ENCODE peak calls at places on chromosomes 7 and 10, in five cellular contexts. W is fibroblast of mammary gland, H is mesenchymal stem cell, X is cardiac fibroblast, Q is choroid plexus epithelial cell. Z is an unnamed sample.

GRCh38 chr7:2635810-2636701 is 4.3 kb downstream of the TTYH3 start:
- DNase-seq in Q (no peak), X (peak), H (peak), W (peak), Z (no peak)

GRCh38 chr10:79324032-79324695 is 23.1 kb upstream of the PPIF start:
- DNase-seq in Q (peak), X (no peak), H (no peak), W (no peak), Z (no peak)

GRCh38 chr10:127618797-127619196 is 69.7 kb downstream of the NPS start:
- DNase-seq in Q (no peak), W (no peak), X (no peak), H (no peak), Z (no peak)

GRCh38 chr7:135773451-135773850 is 24.8 kb upstream of the FAM180A start:
- DNase-seq in H (no peak), X (no peak), Q (no peak), W (no peak), Z (no peak)

GRCh38 chr10:96600337-96600736 is 13.5 kb upstream of the TM9SF3 start:
- DNase-seq in W (no peak), Q (no peak), H (no peak), X (no peak), Z (no peak)

GRCh38 chr7:2993868-2994267 is 49.8 kb downstream of the CARD11 start:
- DNase-seq in X (no peak), Q (no peak), W (no peak), H (no peak), Z (no peak)

GRCh38 chr10:111247781-111248389 is 171.1 kb downstream of the ADRA2A start:
- DNase-seq in W (no peak), H (no peak), Q (no peak), X (no peak), Z (no peak)

GRCh38 chr7:110407706-110408105 is 683.2 kb upstream of the LRRN3 start:
- DNase-seq in W (no peak), Q (peak), H (no peak), X (peak), Z (no peak)

GRCh38 chr7:76048668-76048988 is 722 bp downstream of the MDH2 start:
- DNase-seq in X (no peak), H (no peak), Q (no peak), W (no peak), Z (peak)

GRCh38 chr10:17805921-17806577 is 3.1 kb upstream of the MRC1 start:
- DNase-seq in X (no peak), W (no peak), Q (no peak), H (no peak), Z (no peak)

GRCh38 chr10:61618388-61618961 is 44.3 kb upstream of the CABCOCO1 start:
- DNase-seq in W (no peak), Q (peak), H (no peak), X (no peak), Z (no peak)

GRCh38 chr10:43640603-43641002 is 8.1 kb downstream of the ZNF32 start:
- DNase-seq in X (peak), Q (peak), W (no peak), H (no peak), Z (no peak)

GRCh38 chr7:22783421-22783820 is 39.2 kb downstream of the TOMM7 start:
- DNase-seq in X (no peak), Q (no peak), W (no peak), H (no peak), Z (no peak)

GRCh38 chr7:136130819-136131637 is 153.9 kb upstream of the MTPN start:
- DNase-seq in H (no peak), Q (no peak), X (no peak), W (no peak), Z (no peak)

GRCh38 chr7:194996-195829 is 2.8 kb downstream of the FAM20C start:
- DNase-seq in H (no peak), X (peak), W (peak), Q (peak), Z (no peak)

GRCh38 chr10:132131581-132132250 is 55.0 kb upstream of the DPYSL4 start:
- DNase-seq in W (no peak), X (no peak), Q (no peak), H (no peak), Z (no peak)

GRCh38 chr7:36301914-36302771 is 87.5 kb upstream of the ANLN start:
- DNase-seq in Q (peak), H (no peak), X (peak), W (peak), Z (no peak)

GRCh38 chr10:113000876-113001598 is 51.0 kb downstream of the TCF7L2 start:
- DNase-seq in W (no peak), X (no peak), Q (no peak), H (no peak), Z (no peak)

GRCh38 chr7:13336227-13336626 is 648.8 kb downstream of the ARL4A start:
- DNase-seq in H (peak), Q (peak), W (peak), X (peak), Z (no peak)

GRCh38 chr10:1166828-1167275 is 110.7 kb downstream of the WDR37 start:
- DNase-seq in X (no peak), H (no peak), Q (no peak), W (no peak), Z (no peak)

GRCh38 chr10:70649526-70649925 is 22.8 kb upstream of the ADAMTS14 start:
- DNase-seq in H (peak), W (peak), Q (peak), X (peak), Z (peak)

GRCh38 chr7:37920619-37921339 is at the start of gene EPDR1:
- DNase-seq in W (no peak), X (peak), H (peak), Q (no peak), Z (peak)

GRCh38 chr10:130513686-130514476 is 377.7 kb downstream of the GLRX3 start:
- DNase-seq in H (no peak), X (no peak), W (no peak), Q (no peak), Z (no peak)

GRCh38 chr7:131231381-131232220 is 96.1 kb upstream of the MKLN1 start:
- DNase-seq in Q (peak), H (peak), W (peak), X (peak), Z (no peak)

GRCh38 chr10:133401981-133402725 is 8.2 kb downstream of the MTG1 start:
- DNase-seq in H (no peak), X (no peak), Q (no peak), W (no peak), Z (no peak)
- H3K4me3 ChIP-seq in H (no peak), X (no peak), Q (no peak), W (no peak), Z (no peak)

GRCh38 chr10:13716161-13717071 is 129.7 kb downstream of the PRPF18 start:
- DNase-seq in H (peak), W (peak), Q (peak), X (peak), Z (peak)

GRCh38 chr10:13718820-13719219 is 132.1 kb downstream of the PRPF18 start:
- DNase-seq in X (no peak), W (no peak), H (no peak), Q (no peak), Z (no peak)

GRCh38 chr10:13717571-13717935 is 130.8 kb downstream of the PRPF18 start:
- DNase-seq in W (no peak), Q (no peak), H (no peak), X (no peak), Z (no peak)

GRCh38 chr10:13719411-13719810 is 132.6 kb downstream of the PRPF18 start:
- DNase-seq in X (no peak), H (no peak), Q (no peak), W (no peak), Z (no peak)

GRCh38 chr10:13717936-13718772 is 131.4 kb downstream of the PRPF18 start:
- DNase-seq in Q (peak), X (peak), W (peak), H (peak), Z (peak)
- H3K4me3 ChIP-seq in Q (peak), X (peak), W (peak), H (peak), Z (peak)

GRCh38 chr7:6399351-6399750 is 48.4 kb downstream of the DAGLB start:
- DNase-seq in Q (no peak), W (no peak), H (no peak), X (no peak), Z (no peak)

GRCh38 chr7:6395898-6396582 is 51.7 kb downstream of the DAGLB start:
- DNase-seq in X (no peak), H (no peak), W (peak), Q (no peak), Z (no peak)

GRCh38 chr7:6402041-6402440 is 45.7 kb downstream of the DAGLB start:
- DNase-seq in H (no peak), X (no peak), Q (no peak), W (no peak), Z (no peak)

GRCh38 chr7:6401536-6401935 is 46.2 kb downstream of the DAGLB start:
- DNase-seq in X (no peak), W (no peak), Q (no peak), H (no peak), Z (no peak)

DNA sequence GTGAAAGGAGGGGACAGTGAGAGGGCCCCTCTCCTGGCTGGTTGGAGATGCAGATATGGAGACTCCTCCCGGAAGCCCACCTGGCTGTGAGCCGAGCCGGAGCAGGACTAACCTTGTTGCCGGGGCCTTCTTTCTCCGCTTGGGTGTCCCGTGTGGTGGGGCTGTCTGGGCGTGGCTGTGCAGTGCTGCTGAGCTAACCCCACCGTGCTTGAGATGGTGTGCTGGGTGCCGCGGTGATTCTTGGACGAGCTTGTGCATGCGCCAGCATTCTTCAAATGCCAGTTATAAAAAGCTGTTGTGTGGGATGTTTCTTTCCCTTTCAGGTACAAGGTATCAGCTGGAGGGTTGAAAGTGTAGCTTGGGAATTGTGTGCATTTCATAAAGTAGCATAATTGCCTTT is 48.8 kb downstream of the DAGLB start:
- DNase-seq in X (peak), Q (peak), W (no peak), H (no peak), Z (no peak)
- H3K4me3 ChIP-seq in X (no peak), Q (no peak), W (no peak), H (peak), Z (no peak)

DNA sequence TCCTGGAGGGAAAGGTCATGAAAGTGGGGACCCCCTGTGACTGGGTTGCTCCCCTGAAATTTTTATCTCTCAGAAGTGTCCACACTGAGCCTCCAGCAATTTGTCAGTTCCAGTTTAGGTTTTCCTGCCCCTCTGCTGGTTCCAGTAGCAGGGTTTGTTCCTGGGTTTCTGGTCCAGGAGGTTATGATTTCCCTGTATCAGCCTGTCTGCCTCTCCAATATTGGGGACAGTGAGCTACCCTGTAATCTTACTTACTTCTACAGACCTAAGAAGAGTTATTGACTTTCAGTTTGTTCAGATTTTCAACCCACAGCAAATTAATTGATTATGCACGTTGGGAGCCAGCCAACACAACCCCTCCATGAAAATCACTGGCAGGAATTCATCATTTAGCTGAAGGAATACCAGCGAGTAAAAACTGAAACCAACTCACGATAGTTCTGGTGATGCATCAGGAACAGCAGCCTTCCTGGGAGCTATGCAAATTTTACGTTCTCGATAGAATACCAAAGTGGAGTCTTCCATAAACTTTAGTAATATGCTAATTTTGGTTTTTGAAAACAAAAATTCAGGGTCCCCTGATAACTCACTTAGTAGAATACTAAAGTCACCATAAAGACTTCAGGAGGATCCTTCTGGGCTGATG is 31.3 kb upstream of the IL15RA start:
- DNase-seq in H (no peak), X (peak), W (peak), Q (no peak), Z (no peak)
- H3K4me3 ChIP-seq in H (peak), X (no peak), W (peak), Q (no peak), Z (peak)

GRCh38 chr10:100812978-100813377 is 67.6 kb downstream of the PAX2 start:
- DNase-seq in X (no peak), H (no peak), Q (no peak), W (no peak), Z (no peak)

GRCh38 chr10:100817268-100817839 is 72.0 kb downstream of the PAX2 start:
- DNase-seq in X (no peak), W (no peak), Q (no peak), H (no peak), Z (no peak)

GRCh38 chr10:100811752-100812750 is 66.7 kb downstream of the PAX2 start:
- DNase-seq in Q (no peak), H (no peak), W (no peak), X (no peak), Z (no peak)

GRCh38 chr10:100816671-100817070 is 71.3 kb downstream of the PAX2 start:
- DNase-seq in Q (no peak), W (no peak), X (no peak), H (no peak), Z (no peak)

DNA sequence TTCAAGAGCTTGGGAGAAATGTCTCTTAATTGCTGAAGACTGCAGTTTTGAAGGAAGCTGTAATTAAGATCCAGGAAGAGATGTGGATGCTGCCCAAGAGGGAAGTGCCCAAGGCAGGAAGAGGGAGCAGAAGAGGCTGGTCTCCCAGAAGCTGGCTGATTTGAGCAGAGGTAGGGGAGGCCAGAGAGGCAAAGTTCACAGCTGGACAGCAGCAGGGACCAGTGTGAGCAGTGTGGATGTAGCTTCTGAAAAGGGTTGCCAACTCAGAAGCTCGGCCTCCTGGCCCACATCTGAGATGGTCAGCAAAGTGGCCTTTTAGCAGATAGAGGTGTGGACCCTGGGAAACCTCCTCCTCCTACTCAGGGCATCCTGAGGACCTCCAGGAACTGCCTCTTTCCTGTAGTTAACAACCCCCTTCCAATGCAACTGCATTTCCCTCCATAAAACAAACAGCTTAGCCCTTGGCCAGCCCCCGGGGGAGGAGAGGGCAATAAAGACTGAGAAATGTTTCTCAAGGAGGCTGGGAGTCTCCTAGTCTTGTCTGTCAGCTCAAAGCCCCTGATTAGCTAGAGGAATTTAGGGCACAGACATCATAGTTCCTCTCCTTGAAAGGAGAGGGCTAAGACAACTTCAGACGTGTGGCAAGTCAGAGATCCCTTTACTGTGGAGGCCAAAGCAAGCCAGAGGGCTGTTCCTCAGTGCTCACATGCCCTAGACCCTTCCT is 69.5 kb downstream of the PAX2 start:
- DNase-seq in X (no peak), Q (no peak), H (no peak), W (no peak), Z (no peak)
- H3K4me3 ChIP-seq in X (no peak), Q (no peak), H (no peak), W (no peak), Z (no peak)

GRCh38 chr7:148704966-148705365 is 6.3 kb downstream of the CUL1 start:
- DNase-seq in X (no peak), Q (no peak), H (no peak), W (no peak), Z (no peak)

GRCh38 chr7:148700693-148701092 is 2.0 kb downstream of the CUL1 start:
- DNase-seq in H (peak), Q (peak), X (peak), W (peak), Z (peak)

GRCh38 chr7:148701414-148701813 is 2.7 kb downstream of the CUL1 start:
- DNase-seq in X (peak), W (peak), H (peak), Q (peak), Z (no peak)

GRCh38 chr7:148704189-148704588 is 5.5 kb downstream of the CUL1 start:
- DNase-seq in W (no peak), Q (no peak), H (no peak), X (no peak), Z (no peak)

GRCh38 chr7:148702876-148703670 is 4.4 kb downstream of the CUL1 start:
- DNase-seq in W (peak), H (no peak), X (peak), Q (no peak), Z (no peak)
- H3K4me3 ChIP-seq in W (no peak), H (no peak), X (no peak), Q (no peak), Z (no peak)

GRCh38 chr7:100823140-100823525 is 4.2 kb downstream of the EPHB4 start:
- DNase-seq in H (no peak), W (no peak), X (no peak), Q (no peak), Z (no peak)

GRCh38 chr7:100825215-100825671 is 2.1 kb downstream of the EPHB4 start:
- DNase-seq in Q (peak), W (no peak), H (no peak), X (peak), Z (no peak)

GRCh38 chr7:100825760-100826545 is 1.4 kb downstream of the EPHB4 start:
- DNase-seq in H (peak), X (peak), W (peak), Q (peak), Z (no peak)

GRCh38 chr7:100823534-100823933 is 3.8 kb downstream of the EPHB4 start:
- DNase-seq in H (no peak), X (no peak), W (no peak), Q (no peak), Z (no peak)

GRCh38 chr7:100824499-100825214 is 2.7 kb downstream of the EPHB4 start:
- DNase-seq in Q (no peak), W (no peak), X (no peak), H (no peak), Z (no peak)
- H3K4me3 ChIP-seq in Q (no peak), W (peak), X (peak), H (peak), Z (no peak)

Z was measured in MG63.